ENCODE peak calls at places on chromosomes 11 and 22, in five cellular contexts. Y, O, M, A and B are unnamed samples.

GRCh38 chr11:109819410-109819809 is 273.8 kb upstream of the ZC3H12C start:
- DNase-seq in Y (no peak), O (no peak), M (no peak), A (no peak), B (no peak)

GRCh38 chr11:115716577-115717214 is 212.5 kb upstream of the CADM1 start:
- DNase-seq in Y (no peak), O (no peak), M (no peak), A (no peak), B (no peak)

GRCh38 chr11:27718346-27718852 is 18.1 kb upstream of the BDNF start:
- DNase-seq in Y (peak; percentile 48), O (no peak), M (no peak), A (no peak), B (no peak)

GRCh38 chr11:122242731-122243130 is 126.7 kb upstream of the BLID start:
- DNase-seq in Y (no peak), O (no peak), M (no peak), A (no peak), B (no peak)

GRCh38 chr11:2795491-2795991 is 90.0 kb downstream of the CDKN1C start:
- DNase-seq in Y (no peak), O (peak; percentile 25), M (no peak), A (no peak), B (peak; percentile 23)

GRCh38 chr22:34019190-34019845 is 99.0 kb upstream of the LARGE1 start:
- DNase-seq in Y (no peak), O (no peak), M (no peak), A (no peak), B (no peak)

GRCh38 chr11:128471138-128471661 is 116.2 kb downstream of the ETS1 start:
- DNase-seq in Y (no peak), O (peak; percentile 50), M (peak; percentile 64), A (no peak), B (no peak)

GRCh38 chr11:63775221-63775620 is 6.6 kb upstream of the ZFTA start:
- DNase-seq in Y (no peak), O (no peak), M (no peak), A (no peak), B (no peak)

GRCh38 chr11:41498726-41499125 is 39.3 kb upstream of the LRRC4C start:
- DNase-seq in Y (no peak), O (no peak), M (no peak), A (no peak), B (no peak)

GRCh38 chr22:44365832-44366231 is 53.1 kb upstream of the SHISAL1 start:
- DNase-seq in Y (no peak), O (peak; percentile 10), M (no peak), A (no peak), B (peak; percentile 6)

GRCh38 chr11:7677801-7678201 is 4.5 kb upstream of the CYB5R2 start:
- DNase-seq in Y (no peak), O (no peak), M (no peak), A (no peak), B (no peak)

GRCh38 chr11:76030286-76030685 is 176.0 kb downstream of the WNT11 start:
- DNase-seq in Y (peak; percentile 93), O (no peak), M (no peak), A (no peak), B (no peak)

GRCh38 chr11:112761911-112762685 is 199.1 kb upstream of the NCAM1 start:
- DNase-seq in Y (no peak), O (no peak), M (no peak), A (no peak), B (no peak)

GRCh38 chr22:40416636-40417035 is 46.2 kb downstream of the SGSM3 start:
- DNase-seq in Y (no peak), O (no peak), M (no peak), A (no peak), B (no peak)

GRCh38 chr22:40121463-40121862 is 56.3 kb upstream of the TNRC6B start:
- DNase-seq in Y (peak; percentile 49), O (no peak), M (peak; percentile 19), A (no peak), B (no peak)

GRCh38 chr11:68044898-68045351 is 6.1 kb downstream of the TCIRG1 start:
- DNase-seq in Y (no peak), O (no peak), M (no peak), A (no peak), B (peak; percentile 43)

GRCh38 chr11:68390315-68390714 is 70.2 kb upstream of the PPP6R3 start:
- DNase-seq in Y (no peak), O (no peak), M (no peak), A (no peak), B (no peak)

GRCh38 chr11:47177846-47178245 is 1.2 kb upstream of the ARFGAP2 start:
- DNase-seq in Y (no peak), O (no peak), M (no peak), A (no peak), B (no peak)

GRCh38 chr11:47180006-47180787 is 3.5 kb upstream of the ARFGAP2 start:
- DNase-seq in Y (no peak), O (no peak), M (no peak), A (no peak), B (no peak)

GRCh38 chr11:47178305-47178704 is 1.6 kb upstream of the ARFGAP2 start:
- DNase-seq in Y (no peak), O (no peak), M (no peak), A (no peak), B (no peak)

GRCh38 chr11:47179655-47179991 is 2.9 kb upstream of the ARFGAP2 start:
- DNase-seq in Y (peak; percentile 65), O (no peak), M (peak; percentile 44), A (no peak), B (no peak)

DNA sequence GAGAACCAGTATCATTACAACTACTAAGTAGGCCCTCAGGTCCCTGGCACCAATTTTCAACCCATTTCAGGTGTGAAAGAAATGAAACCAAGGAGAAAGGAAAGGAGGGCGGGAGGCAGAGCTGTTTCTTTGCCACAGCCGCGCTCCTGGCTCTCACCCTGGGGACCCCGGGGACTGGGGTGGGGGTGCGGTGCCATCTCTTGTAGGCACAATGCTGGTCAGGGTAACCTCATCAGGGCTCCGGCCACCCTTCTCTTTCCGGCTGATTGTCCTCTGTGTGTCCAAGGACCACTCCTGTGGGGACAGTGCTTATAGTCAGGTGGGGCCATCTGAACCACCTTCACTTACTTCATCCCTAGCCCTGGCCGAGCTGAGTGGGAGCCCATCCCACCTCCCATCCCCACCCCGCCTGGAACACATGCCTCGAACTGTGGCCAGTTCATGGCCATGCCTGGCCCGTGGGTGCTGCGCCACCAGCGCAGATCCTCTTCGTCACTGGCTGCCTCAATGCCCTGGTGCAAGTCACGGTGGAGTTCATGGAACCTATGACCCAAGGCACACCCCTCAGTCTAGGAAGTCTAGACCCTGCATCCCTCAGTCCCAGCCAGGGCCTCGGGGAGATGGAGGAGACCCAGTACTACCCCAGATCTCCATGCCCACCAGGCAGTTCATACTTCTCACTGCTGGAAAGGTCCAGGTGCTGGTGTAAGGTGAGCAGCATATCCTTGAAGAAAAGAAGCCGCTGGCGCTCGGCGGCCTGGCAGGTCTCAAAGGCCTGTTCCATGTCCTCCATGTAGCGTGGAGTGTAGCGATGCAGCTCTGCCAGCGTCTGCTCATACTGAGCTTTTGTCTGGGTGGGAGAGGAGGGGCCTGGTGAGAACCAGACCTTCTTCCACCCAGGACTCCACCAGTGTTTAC is 2.3 kb upstream of the ARFGAP2 start:
- DNase-seq in Y (no peak), O (no peak), M (no peak), A (no peak), B (no peak)
- H3K27ac ChIP-seq in Y (no peak overlapping the region), O (no peak overlapping the region), M (no peak overlapping the region), A (no peak overlapping the region), B (peak overlapping the region; percentile 98)

DNA sequence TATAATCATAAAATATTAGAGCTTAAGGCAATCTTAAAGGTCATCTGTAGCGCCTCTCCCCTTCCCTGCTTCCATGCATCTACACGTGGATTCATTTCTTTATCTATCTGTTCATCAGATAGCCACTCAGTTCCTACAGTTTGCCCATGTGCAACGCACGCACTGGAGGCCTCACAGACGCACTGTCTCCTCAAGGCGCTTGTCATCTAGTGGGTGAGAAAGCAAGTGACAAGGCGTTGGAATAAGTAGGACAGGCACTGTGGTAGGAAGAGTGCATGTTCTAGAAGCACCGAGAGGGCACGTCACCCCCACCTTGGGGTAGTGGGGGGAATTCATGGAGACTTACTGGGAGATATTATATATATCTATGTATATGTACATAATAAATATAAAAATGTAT is 20.8 kb upstream of the JAM3 start:
- DNase-seq in Y (no peak), O (no peak), M (no peak), A (no peak), B (no peak)
- H3K27ac ChIP-seq in Y (no peak overlapping the region), O (no peak overlapping the region), M (no peak overlapping the region), A (no peak overlapping the region), B (no peak overlapping the region)

GRCh38 chr22:21816787-21817496 is 50.5 kb downstream of the MAPK1 start:
- DNase-seq in Y (peak; percentile 66), O (no peak), M (peak; percentile 27), A (peak; percentile 14), B (no peak)

GRCh38 chr22:21818487-21819182 is 48.8 kb downstream of the MAPK1 start:
- DNase-seq in Y (no peak), O (no peak), M (no peak), A (no peak), B (no peak)

GRCh38 chr22:21815958-21816357 is 51.5 kb downstream of the MAPK1 start:
- DNase-seq in Y (no peak), O (no peak), M (no peak), A (no peak), B (no peak)

GRCh38 chr22:21816472-21816786 is 51.0 kb downstream of the MAPK1 start:
- DNase-seq in Y (no peak), O (no peak), M (no peak), A (no peak), B (no peak)

DNA sequence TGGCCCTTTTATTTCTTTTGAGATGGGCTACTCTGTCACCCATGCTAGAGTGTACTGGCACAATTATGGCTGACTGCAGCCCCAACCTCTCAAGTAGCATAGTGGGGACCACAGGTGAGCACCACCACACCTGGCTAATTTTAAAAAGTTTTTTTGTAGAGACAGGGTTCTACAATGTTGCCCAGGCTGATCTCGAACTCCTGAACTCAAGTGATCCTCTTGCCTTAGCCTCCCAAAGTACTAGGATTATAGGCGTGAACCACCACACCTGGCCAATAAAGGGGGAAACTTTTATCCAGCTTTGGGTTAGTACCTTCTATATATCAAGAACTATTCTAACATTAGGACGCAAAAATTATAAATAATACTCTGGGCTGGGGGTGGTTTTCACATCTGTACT is 52.1 kb downstream of the MAPK1 start:
- DNase-seq in Y (no peak), O (no peak), M (no peak), A (no peak), B (no peak)
- H3K27ac ChIP-seq in Y (no peak overlapping the region), O (no peak overlapping the region), M (no peak overlapping the region), A (no peak overlapping the region), B (peak overlapping the region; percentile 85)

GRCh38 chr22:27461470-27461869 is 340.1 kb downstream of the MN1 start:
- DNase-seq in Y (peak; percentile 86), O (no peak), M (no peak), A (no peak), B (no peak)

GRCh38 chr22:27466229-27466628 is 335.3 kb downstream of the MN1 start:
- DNase-seq in Y (no peak), O (no peak), M (no peak), A (no peak), B (no peak)

GRCh38 chr22:27462190-27462589 is 339.4 kb downstream of the MN1 start:
- DNase-seq in Y (no peak), O (no peak), M (no peak), A (no peak), B (no peak)

GRCh38 chr22:27460596-27461347 is 340.8 kb downstream of the MN1 start:
- DNase-seq in Y (peak; percentile 71), O (no peak), M (no peak), A (no peak), B (no peak)

GRCh38 chr22:27463121-27463520 is 338.4 kb downstream of the MN1 start:
- DNase-seq in Y (peak; percentile 66), O (no peak), M (no peak), A (no peak), B (no peak)
- H3K27ac ChIP-seq in Y (no peak overlapping the region), O (no peak overlapping the region), M (no peak overlapping the region), A (no peak overlapping the region), B (no peak overlapping the region)